ENCODE peak calls at places on chromosomes 6 and 20, in nine cellular contexts. W is neuronal stem cell, F is aorta, O is spleen, E is A673, V is GM12864, U is hepatocyte, K is foreskin fibroblast, M is PC-9. B is an unnamed sample.

GRCh38 chr6:2505624-2506023 is 245.1 kb downstream of the MYLK4 start:
- DNase-seq in W (no peak), F (no peak), O (no peak), E (peak), V (no peak), U (no peak), K (no peak), M (no peak), B (peak)

GRCh38 chr20:34891166-34892062 is 15.0 kb downstream of the ACSS2 start:
- DNase-seq in W (no peak), F (no peak), O (no peak), E (no peak), V (no peak), U (no peak), K (peak), M (peak), B (peak)

GRCh38 chr6:163986313-163986712 is 571.8 kb downstream of the QKI start:
- DNase-seq in W (no peak), F (no peak), O (no peak), E (no peak), V (no peak), U (no peak), K (no peak), M (no peak), B (no peak)

GRCh38 chr20:2688041-2688591 is 4.5 kb upstream of the EBF4 start:
- DNase-seq in W (no peak), F (no peak), O (peak), E (peak), V (no peak), U (peak), K (peak), M (no peak), B (peak)

GRCh38 chr20:2691663-2692035 is 931 bp upstream of the EBF4 start:
- DNase-seq in W (no peak), F (no peak), O (no peak), E (no peak), V (no peak), U (no peak), K (no peak), M (no peak), B (no peak)

GRCh38 chr6:12769556-12770255 is 53.1 kb downstream of the PHACTR1 start:
- DNase-seq in W (no peak), F (no peak), O (no peak), E (no peak), V (no peak), U (no peak), K (peak), M (no peak), B (no peak)

GRCh38 chr6:29107758-29108157 is at the start of gene OR2J3:
- DNase-seq in W (no peak), F (no peak), O (no peak), E (no peak), V (no peak), U (no peak), K (no peak), M (no peak), B (no peak)

GRCh38 chr6:34090495-34090894 is 55.4 kb downstream of the GRM4 start:
- DNase-seq in W (no peak), F (no peak), O (no peak), E (no peak), V (no peak), U (no peak), K (no peak), M (no peak), B (no peak)

GRCh38 chr6:52227495-52227894 is 16.8 kb downstream of the IL17F start:
- DNase-seq in W (no peak), F (no peak), O (no peak), E (no peak), V (peak), U (no peak), K (no peak), M (no peak), B (peak)

GRCh38 chr6:160254467-160255312 is 3.9 kb downstream of the SLC22A2 start:
- DNase-seq in W (no peak), F (no peak), O (no peak), E (no peak), V (no peak), U (peak), K (no peak), M (peak), B (no peak)

DNA sequence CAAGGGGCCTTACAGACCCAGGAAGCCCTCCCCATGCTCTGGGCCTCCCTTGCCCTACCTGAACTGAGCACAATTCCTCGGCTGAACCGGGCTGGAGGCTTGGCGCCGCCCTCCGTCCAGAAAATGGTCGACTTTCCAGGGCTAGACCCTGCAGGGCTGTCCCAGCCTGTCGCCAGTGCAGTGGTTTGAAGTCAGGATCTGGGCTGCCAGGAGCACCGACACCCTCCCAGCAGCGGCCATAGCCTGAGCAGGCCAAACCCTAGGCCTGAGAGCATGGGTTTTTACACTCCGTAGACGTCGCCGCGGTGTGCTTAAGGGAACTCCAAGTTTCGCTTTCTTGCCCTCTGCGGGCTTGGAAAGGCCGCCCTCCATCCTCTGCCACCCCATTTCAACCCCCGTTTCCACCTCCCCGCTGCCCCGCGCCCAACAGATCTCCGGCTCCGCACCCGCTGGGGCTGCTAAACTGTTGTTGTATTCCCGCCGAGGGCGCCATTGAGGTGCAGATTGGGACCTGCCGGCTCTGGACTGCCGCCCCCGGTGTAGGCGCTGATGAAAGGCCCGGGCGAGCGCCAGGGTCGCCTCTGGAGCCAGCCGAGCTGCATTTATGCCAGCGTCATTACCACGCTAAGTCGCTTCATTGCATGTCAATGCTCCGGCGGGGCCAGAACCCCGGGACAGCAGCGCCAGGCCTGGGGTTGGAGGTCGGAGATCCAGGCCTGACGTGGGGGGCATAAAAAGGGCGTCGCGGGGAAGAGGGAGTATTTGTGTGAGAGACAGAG is 2.2 kb upstream of the TFAP2A start:
- DNase-seq in W (no peak), F (no peak), O (no peak), E (no peak), V (no peak), U (no peak), K (no peak), M (no peak), B (no peak)
- H3K4me3 ChIP-seq in W (peak), F (no peak), O (peak), E (no peak), V (no peak), U (no peak), K (no peak), M (peak), B (no peak)

GRCh38 chr6:31070711-31071197 is 41.6 kb downstream of the C6orf15 start:
- DNase-seq in W (peak), F (no peak), O (no peak), E (peak), V (no peak), U (peak), K (peak), M (peak), B (no peak)
- H3K4me3 ChIP-seq in W (no peak), F (no peak), O (no peak), E (no peak), V (no peak), U (no peak), K (no peak), M (no peak), B (no peak)

GRCh38 chr6:32837651-32838113 is 857 bp downstream of the TAP2 start:
- DNase-seq in W (no peak), F (no peak), O (no peak), E (no peak), V (no peak), U (no peak), K (no peak), M (peak), B (no peak)
- H3K4me3 ChIP-seq in W (peak), F (peak), O (peak), E (peak), V (peak), U (peak), K (peak), M (peak), B (peak)

GRCh38 chr20:8131598-8132014 is 460 bp upstream of the PLCB1 start:
- DNase-seq in W (no peak), F (no peak), O (no peak), E (no peak), V (no peak), U (no peak), K (peak), M (no peak), B (no peak)
- H3K4me3 ChIP-seq in W (peak), F (no peak), O (peak), E (peak), V (no peak), U (peak), K (peak), M (no peak), B (no peak)

DNA sequence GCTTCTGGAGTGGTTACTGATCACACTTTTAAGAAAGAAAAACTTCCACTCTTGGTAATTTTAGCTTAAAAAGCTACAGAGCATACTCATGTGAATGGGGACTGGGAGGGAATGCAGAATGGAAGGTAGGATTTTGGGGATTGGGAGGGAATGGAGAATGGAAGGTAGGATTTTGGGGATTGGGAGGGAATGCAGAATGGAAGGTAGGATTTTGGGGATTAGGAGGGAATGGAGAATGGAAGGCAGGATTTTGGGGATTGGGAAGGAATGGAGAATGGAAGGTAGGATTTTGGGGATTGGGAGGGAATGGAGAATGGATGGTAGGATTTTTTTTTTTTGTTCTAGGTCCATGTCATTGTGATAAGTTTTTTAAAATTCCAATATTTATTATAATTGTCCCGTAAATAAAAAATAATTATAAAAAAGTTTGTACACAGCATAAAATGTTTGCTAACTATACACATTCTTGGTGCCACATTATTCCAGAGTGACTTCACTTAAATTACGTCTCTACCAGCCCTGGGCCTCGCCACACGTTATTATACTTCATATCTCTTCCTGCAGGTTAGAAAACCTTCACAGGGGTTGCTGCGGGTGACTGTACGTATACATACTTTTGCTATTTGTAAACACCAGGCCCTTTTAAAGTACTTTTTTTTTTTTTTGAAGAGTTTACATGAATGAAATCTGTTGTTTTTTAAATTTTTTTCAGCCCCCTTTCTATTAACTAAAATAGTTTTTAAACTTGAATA is 127.3 kb downstream of the TIAM2 start:
- DNase-seq in W (no peak), F (no peak), O (no peak), E (no peak), V (no peak), U (no peak), K (no peak), M (no peak), B (no peak)
- H3K4me3 ChIP-seq in W (no peak), F (no peak), O (no peak), E (no peak), V (no peak), U (no peak), K (no peak), M (no peak), B (no peak)

GRCh38 chr6:30829016-30829415 is 55.3 kb upstream of the DDR1 start:
- DNase-seq in W (no peak), F (no peak), O (no peak), E (no peak), V (no peak), U (no peak), K (no peak), M (no peak), B (no peak)

GRCh38 chr6:30828027-30828962 is 56.0 kb upstream of the DDR1 start:
- DNase-seq in W (peak), F (peak), O (peak), E (peak), V (no peak), U (peak), K (peak), M (peak), B (peak)

GRCh38 chr6:30830438-30830837 is 53.9 kb upstream of the DDR1 start:
- DNase-seq in W (no peak), F (no peak), O (no peak), E (no peak), V (no peak), U (no peak), K (no peak), M (no peak), B (no peak)

GRCh38 chr6:30826961-30827342 is 57.4 kb upstream of the DDR1 start:
- DNase-seq in W (no peak), F (no peak), O (no peak), E (no peak), V (no peak), U (peak), K (no peak), M (peak), B (no peak)

GRCh38 chr6:30829639-30830250 is 54.6 kb upstream of the DDR1 start:
- DNase-seq in W (no peak), F (no peak), O (no peak), E (no peak), V (no peak), U (no peak), K (no peak), M (no peak), B (no peak)
- H3K4me3 ChIP-seq in W (no peak), F (no peak), O (peak), E (no peak), V (no peak), U (no peak), K (no peak), M (no peak), B (no peak)

DNA sequence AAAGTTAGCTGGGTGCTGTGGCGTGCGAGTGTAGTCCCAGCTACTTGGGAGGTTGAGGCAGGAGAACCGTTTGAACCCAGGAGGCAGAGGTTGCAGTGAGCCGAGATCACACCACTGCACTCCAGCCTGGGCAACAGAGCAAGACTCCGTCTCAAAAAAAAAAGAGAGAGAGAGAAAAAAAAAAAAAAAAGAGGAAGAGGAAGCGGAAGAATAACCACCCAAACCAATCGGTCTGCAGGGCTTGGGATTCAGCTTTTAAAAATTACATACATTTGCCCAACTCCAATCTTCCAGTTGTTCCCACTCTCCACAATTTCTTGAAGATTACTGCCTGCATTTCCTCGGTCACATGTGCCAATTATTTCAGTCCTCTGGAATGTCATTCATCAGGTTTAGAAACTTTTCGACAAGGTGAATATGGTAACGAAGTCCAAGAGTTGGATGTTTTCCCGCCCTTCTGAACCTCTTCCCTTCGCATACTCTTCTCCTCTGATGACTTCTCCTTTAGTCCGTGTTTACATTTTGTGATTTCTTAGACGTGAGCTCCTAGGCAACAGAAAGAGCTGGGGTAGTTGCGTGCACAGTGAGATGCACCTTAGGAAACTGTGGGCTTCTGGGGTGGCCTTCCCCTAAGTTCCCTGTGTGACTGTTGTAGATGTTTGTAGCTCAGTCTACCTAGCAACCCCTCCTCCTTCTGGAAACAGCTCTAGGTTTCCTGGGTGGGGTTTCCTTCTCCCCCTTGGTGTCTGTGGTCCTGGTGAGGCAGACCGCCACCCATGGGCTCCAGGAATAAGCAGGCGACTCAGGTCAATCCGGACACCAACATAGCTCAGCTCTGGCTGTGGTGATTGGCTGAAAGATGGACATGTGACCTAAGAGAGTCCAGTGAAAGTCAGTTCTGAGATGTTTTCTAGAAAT is 63.0 kb upstream of the NCOA3 start:
- DNase-seq in W (no peak), F (no peak), O (peak), E (no peak), V (peak), U (peak), K (no peak), M (peak), B (peak)
- H3K4me3 ChIP-seq in W (no peak), F (no peak), O (no peak), E (no peak), V (peak), U (no peak), K (no peak), M (peak), B (peak)

B was measured in GM06990.